ENCODE peak calls at places on chromosomes 7 and 10, in four cellular contexts. E, Z, F and Q are unnamed samples.

GRCh38 chr7:156607332-156608175 is 33.0 kb upstream of the RNF32 start:
- DNase-seq in E (no peak), Z (no peak), F (no peak), Q (no peak)

GRCh38 chr10:11305825-11306601 is 288.3 kb downstream of the CELF2 start:
- DNase-seq in E (no peak), Z (no peak), F (no peak), Q (no peak)

GRCh38 chr7:76358053-76358477 is 726 bp downstream of the YWHAG start:
- DNase-seq in E (peak), Z (peak), F (peak), Q (no peak)

GRCh38 chr10:10526846-10527245 is 490.8 kb upstream of the CELF2 start:
- DNase-seq in E (no peak), Z (no peak), F (no peak), Q (no peak)

GRCh38 chr10:124375353-124375614 is 43.4 kb downstream of the OAT start:
- DNase-seq in E (no peak), Z (no peak), F (no peak), Q (no peak)

GRCh38 chr7:27129729-27130539 is 623 bp downstream of the HOXA4 start:
- DNase-seq in E (no peak), Z (no peak), F (no peak), Q (no peak)

GRCh38 chr7:30869794-30870491 is 41.7 kb upstream of the AQP1 start:
- DNase-seq in E (no peak), Z (no peak), F (no peak), Q (no peak)

GRCh38 chr7:41567350-41568114 is 135.4 kb downstream of the INHBA start:
- DNase-seq in E (no peak), Z (no peak), F (no peak), Q (no peak)

GRCh38 chr10:103890194-103890658 is 27.8 kb downstream of the STN1 start:
- DNase-seq in E (no peak), Z (no peak), F (no peak), Q (no peak)

GRCh38 chr7:82210422-82211184 is 233.0 kb downstream of the CACNA2D1 start:
- DNase-seq in E (no peak), Z (no peak), F (no peak), Q (no peak)

GRCh38 chr10:50928190-50928552 is 42.7 kb upstream of the A1CF start:
- DNase-seq in E (no peak), Z (no peak), F (no peak), Q (no peak)

GRCh38 chr10:76073524-76073923 is 642.1 kb downstream of the LRMDA start:
- DNase-seq in E (no peak), Z (no peak), F (no peak), Q (no peak)

GRCh38 chr10:15329437-15329836 is 41.7 kb downstream of the FAM171A1 start:
- DNase-seq in E (no peak), Z (no peak), F (no peak), Q (no peak)

GRCh38 chr7:45683556-45684148 is 109.5 kb downstream of the ADCY1 start:
- DNase-seq in E (no peak), Z (no peak), F (no peak), Q (no peak)

GRCh38 chr7:105673367-105674188 is 92.3 kb upstream of the EFCAB10 start:
- DNase-seq in E (no peak), Z (no peak), F (no peak), Q (no peak)

GRCh38 chr7:151247611-151248176 is 800 bp downstream of the SMARCD3 start:
- DNase-seq in E (no peak), Z (no peak), F (no peak), Q (no peak)

GRCh38 chr7:47747160-47747559 is 165.2 kb upstream of the TNS3 start:
- DNase-seq in E (no peak), Z (no peak), F (no peak), Q (no peak)

GRCh38 chr10:102621418-102622325 is 22.6 kb upstream of the TRIM8 start:
- DNase-seq in E (no peak), Z (no peak), F (no peak), Q (no peak)

GRCh38 chr10:90939125-90939524 is 18.2 kb upstream of the ANKRD1 start:
- DNase-seq in E (no peak), Z (no peak), F (no peak), Q (no peak)

GRCh38 chr10:63520463-63521388 is 475 bp upstream of the REEP3 start:
- DNase-seq in E (peak), Z (no peak), F (no peak), Q (no peak)

GRCh38 chr7:120996333-120996982 is 7.9 kb downstream of the CPED1 start:
- DNase-seq in E (no peak), Z (no peak), F (no peak), Q (no peak)

GRCh38 chr10:98478430-98479222 is 31.9 kb upstream of the HPS1 start:
- DNase-seq in E (no peak), Z (no peak), F (no peak), Q (no peak)